ENCODE peak calls at places on chromosomes 1 and 21, in five cellular contexts. I is iris pigment epithelial cell, O is hypothalamus, X is posterior vena cava, J is NCI-H1092. U is an unnamed sample.

GRCh38 chr1:228868731-228869024 is 133.4 kb downstream of the RHOU start:
- DNase-seq in I (no peak), O (no peak), X (no peak), J (no peak), U (no peak)

GRCh38 chr1:237736372-237737029 is 154.2 kb downstream of the ZP4 start:
- DNase-seq in I (no peak), O (no peak), X (no peak), J (peak; percentile 13), U (no peak)

GRCh38 chr1:183148599-183148998 is 37.5 kb upstream of the LAMC2 start:
- DNase-seq in I (peak; percentile 71), O (no peak), X (no peak), J (no peak), U (no peak)

GRCh38 chr1:66605419-66605997 is 71.6 kb downstream of the SGIP1 start:
- DNase-seq in I (no peak), O (no peak), X (no peak), J (no peak), U (no peak)

GRCh38 chr1:29975036-29975694 is 738.8 kb downstream of the PTPRU start:
- DNase-seq in I (peak; percentile 37), O (no peak), X (no peak), J (no peak), U (peak; percentile 55)

GRCh38 chr1:105100102-105100501 is 1350.4 kb downstream of the AMY1C start:
- DNase-seq in I (no peak), O (no peak), X (no peak), J (peak; percentile 61), U (no peak)

GRCh38 chr1:234531181-234532132 is 52.5 kb upstream of the TARBP1 start:
- DNase-seq in I (peak; percentile 83), O (no peak), X (peak; percentile 95), J (no peak), U (no peak)

GRCh38 chr21:45388611-45389296 is 16.2 kb upstream of the COL18A1 start:
- DNase-seq in I (no peak), O (no peak), X (peak; percentile 66), J (no peak), U (no peak)

GRCh38 chr1:22916469-22916817 is 56.2 kb downstream of the LACTBL1 start:
- DNase-seq in I (peak; percentile 16), O (no peak), X (peak; percentile 64), J (peak; percentile 90), U (no peak)

GRCh38 chr1:239912471-239912870 is 179.2 kb upstream of the FMN2 start:
- DNase-seq in I (peak; percentile 16), O (no peak), X (no peak), J (no peak), U (no peak)

GRCh38 chr1:206753141-206753540 is 17.4 kb upstream of the IL19 start:
- DNase-seq in I (peak; percentile 15), O (no peak), X (no peak), J (no peak), U (no peak)

GRCh38 chr1:245556057-245556456 is 401.3 kb downstream of the KIF26B start:
- DNase-seq in I (no peak), O (no peak), X (no peak), J (no peak), U (no peak)

GRCh38 chr1:62676606-62677356 is 11.4 kb downstream of the DOCK7 start:
- DNase-seq in I (no peak), O (no peak), X (no peak), J (no peak), U (no peak)

GRCh38 chr1:174883361-174883760 is 116.4 kb upstream of the CACYBP start:
- DNase-seq in I (peak; percentile 78), O (no peak), X (no peak), J (no peak), U (no peak)

GRCh38 chr1:160814856-160815255 is 18.9 kb downstream of the LY9 start:
- DNase-seq in I (no peak), O (no peak), X (no peak), J (no peak), U (no peak)

GRCh38 chr1:66251521-66251920 is 282.4 kb upstream of the SGIP1 start:
- DNase-seq in I (peak; percentile 29), O (no peak), X (no peak), J (no peak), U (no peak)

GRCh38 chr1:203906932-203907331 is 45.5 kb downstream of the SNRPE start:
- DNase-seq in I (peak; percentile 96), O (no peak), X (no peak), J (no peak), U (no peak)

GRCh38 chr1:237868814-237869600 is 21.7 kb downstream of the ZP4 start:
- DNase-seq in I (no peak), O (no peak), X (no peak), J (no peak), U (no peak)

GRCh38 chr1:69648486-69648885 is 80.8 kb downstream of the LRRC7 start:
- DNase-seq in I (peak; percentile 10), O (no peak), X (no peak), J (no peak), U (no peak)

GRCh38 chr1:43704838-43705237 is 2.5 kb upstream of the ST3GAL3 start:
- DNase-seq in I (no peak), O (no peak), X (no peak), J (no peak), U (no peak)

GRCh38 chr21:14850394-14850793 is 214.4 kb downstream of the NRIP1 start:
- DNase-seq in I (peak; percentile 47), O (no peak), X (no peak), J (no peak), U (no peak)